ENCODE peak calls at places on chromosomes 3 and 15, in seven cellular contexts. B, C, I, R, Z, Y and L are unnamed samples.

GRCh38 chr3:156750874-156751245 is 75.3 kb upstream of the LEKR1 start:
- DNase-seq in Y (no peak), R (no peak), B (no peak), C (no peak), Z (no peak), I (no peak), L (no peak)

GRCh38 chr3:57100046-57100695 is 39.7 kb downstream of the SPATA12 start:
- DNase-seq in Y (peak), B (no peak), R (peak), Z (peak), C (peak), I (no peak), L (peak)

GRCh38 chr15:71780349-71780976 is 29.9 kb upstream of the NR2E3 start:
- DNase-seq in I (no peak), C (peak), B (no peak), R (peak), Y (no peak), Z (peak), L (no peak)

GRCh38 chr3:48125026-48125704 is 63.1 kb downstream of the CDC25A start:
- DNase-seq in R (peak), Z (no peak), Y (no peak), I (peak), B (no peak), C (no peak), L (no peak)

GRCh38 chr15:72037321-72037720 is 80.6 kb downstream of the MYO9A start:
- DNase-seq in R (no peak), Y (no peak), I (no peak), B (no peak), C (no peak), Z (no peak), L (no peak)

GRCh38 chr3:113697192-113698090 is 999 bp upstream of the USF3 start:
- DNase-seq in B (no peak), Z (no peak), R (peak), C (no peak), Y (no peak), I (no peak), L (peak)

GRCh38 chr3:141320399-141321108 is 47.8 kb upstream of the ZBTB38 start:
- DNase-seq in B (no peak), I (no peak), R (no peak), C (no peak), Y (no peak), Z (no peak), L (no peak)

GRCh38 chr15:96893159-96893906 is 562.8 kb downstream of the NR2F2 start:
- DNase-seq in C (no peak), B (no peak), I (no peak), Y (no peak), Z (peak), R (no peak), L (no peak)

GRCh38 chr3:123036352-123037014 is 8.9 kb upstream of the SEMA5B start:
- DNase-seq in R (no peak), I (no peak), Y (no peak), Z (no peak), C (no peak), B (no peak), L (no peak)

GRCh38 chr3:51975857-51976549 is 1.1 kb downstream of the ABHD14A start:
- DNase-seq in I (peak), Y (no peak), B (peak), R (peak), Z (peak), C (peak), L (peak)

GRCh38 chr3:112273536-112273935 is 20.5 kb downstream of the SLC9C1 start:
- DNase-seq in I (no peak), B (no peak), Y (no peak), R (no peak), Z (no peak), C (no peak), L (no peak)

GRCh38 chr15:70088887-70089691 is 8.6 kb downstream of the TLE3 start:
- DNase-seq in B (no peak), C (no peak), Z (no peak), R (no peak), I (no peak), Y (no peak), L (no peak)

GRCh38 chr3:82462977-82463376 is 701.5 kb upstream of the GBE1 start:
- DNase-seq in Z (no peak), C (no peak), Y (no peak), I (no peak), B (no peak), R (no peak), L (no peak)

GRCh38 chr3:7999363-7999762 is 502.3 kb upstream of the LMCD1 start:
- DNase-seq in R (no peak), C (no peak), Z (no peak), I (no peak), Y (no peak), B (no peak), L (no peak)

GRCh38 chr3:150697646-150698045 is 6.1 kb downstream of the ERICH6 start:
- DNase-seq in Z (no peak), I (no peak), Y (no peak), R (no peak), C (no peak), B (no peak), L (no peak)

GRCh38 chr3:47404955-47405790 is 24.4 kb downstream of the PTPN23 start:
- DNase-seq in B (no peak), C (no peak), R (no peak), Z (no peak), I (peak), Y (no peak), L (peak)

GRCh38 chr3:33447958-33448357 is 7.8 kb upstream of the UBP1 start:
- DNase-seq in R (no peak), B (no peak), Z (no peak), Y (no peak), C (no peak), I (no peak), L (no peak)

GRCh38 chr3:8546609-8547008 is 45.0 kb downstream of the LMCD1 start:
- DNase-seq in C (no peak), R (no peak), B (no peak), Z (no peak), Y (no peak), I (no peak), L (no peak)

GRCh38 chr15:39321977-39322376 is 258.9 kb upstream of the THBS1 start:
- DNase-seq in C (no peak), B (no peak), Z (no peak), R (peak), I (no peak), Y (no peak), L (no peak)

GRCh38 chr3:48478631-48479555 is 25.1 kb downstream of the SHISA5 start:
- DNase-seq in I (peak), R (no peak), B (peak), Y (no peak), C (peak), Z (no peak), L (no peak)